ENCODE peak calls at places on chromosomes 6 and 20, in six cellular contexts. Q is prostate gland; Z is activated CD8-positive, alpha-beta memory T cell treated with anti-CD3 and anti-CD28 coated beads, Interleukin-2, amount 50 U/mL, for 4 hours; X is HCT116; O is activated CD4-positive, CD25-positive, alpha-beta regulatory T cell; Y is aorta. B is an unnamed sample.

GRCh38 chr6:4336778-4337442 is 201.5 kb upstream of the ECI2 start:
- DNase-seq in X (no peak), Y (no peak), O (no peak), Q (no peak), Z (no peak), B (no peak)

GRCh38 chr6:143337201-143337949 is 113.1 kb downstream of the ADAT2 start:
- DNase-seq in Z (peak; percentile 56), Q (no peak), Y (peak; percentile 75), O (peak; percentile 14), X (peak; percentile 18), B (no peak)

GRCh38 chr6:11828185-11828897 is 49.7 kb upstream of the ADTRP start:
- DNase-seq in Z (no peak), X (no peak), Y (no peak), Q (no peak), O (no peak), B (no peak)

GRCh38 chr6:133041020-133041419 is 200.1 kb upstream of the EYA4 start:
- DNase-seq in Q (no peak), O (no peak), X (no peak), Y (no peak), Z (no peak), B (no peak)

GRCh38 chr6:167907837-167908681 is 81.3 kb downstream of the AFDN start:
- DNase-seq in X (peak; percentile 18), O (no peak), Q (peak; percentile 42), Z (no peak), Y (no peak), B (no peak)

GRCh38 chr6:70124882-70125535 is 177.9 kb downstream of the COL9A1 start:
- DNase-seq in X (no peak), O (no peak), Z (no peak), Y (no peak), Q (no peak), B (no peak)

GRCh38 chr6:115551510-115551909 is 509.2 kb downstream of the FRK start:
- DNase-seq in Y (no peak), Q (no peak), Z (no peak), X (no peak), O (no peak), B (no peak)

GRCh38 chr6:56573142-56573541 is 69.5 kb downstream of the DST start:
- DNase-seq in Q (no peak), X (no peak), Y (no peak), O (no peak), Z (no peak), B (no peak)

GRCh38 chr20:32516985-32517873 is 67.9 kb downstream of the NOL4L start:
- DNase-seq in O (no peak), Z (no peak), Y (no peak), X (no peak), Q (no peak), B (peak; percentile 62)

GRCh38 chr6:25360611-25361010 is 81.4 kb downstream of the CARMIL1 start:
- DNase-seq in O (no peak), X (no peak), Q (no peak), Z (no peak), Y (no peak), B (no peak)

GRCh38 chr20:33612001-33612400 is 50.1 kb upstream of the C20orf144 start:
- DNase-seq in Z (no peak), X (no peak), Y (no peak), Q (peak; percentile 33), O (no peak), B (no peak)

GRCh38 chr20:10855031-10855430 is 181.2 kb upstream of the JAG1 start:
- DNase-seq in Z (no peak), Q (no peak), X (no peak), O (no peak), Y (no peak), B (no peak)

GRCh38 chr20:13060327-13060726 is 51.6 kb downstream of the SPTLC3 start:
- DNase-seq in Y (no peak), Q (no peak), O (no peak), X (no peak), Z (no peak), B (no peak)

GRCh38 chr6:47097092-47097945 is 55.2 kb upstream of the ADGRF1 start:
- DNase-seq in X (peak; percentile 73), O (no peak), Q (peak; percentile 78), Z (peak; percentile 19), Y (peak; percentile 69), B (peak; percentile 79)

GRCh38 chr6:54099201-54099600 is 12.0 kb upstream of the MLIP start:
- DNase-seq in Z (no peak), Y (no peak), O (no peak), Q (no peak), X (no peak), B (no peak)

GRCh38 chr20:63855363-63856110 is 5.8 kb upstream of the ABHD16B start:
- DNase-seq in Z (no peak), X (no peak), O (no peak), Y (no peak), Q (no peak), B (no peak)

GRCh38 chr6:128696651-128697391 is 176.4 kb upstream of the PTPRK start:
- DNase-seq in O (no peak), Z (no peak), Y (no peak), X (peak; percentile 16), Q (no peak), B (no peak)

GRCh38 chr6:142960098-142960497 is 15.1 kb upstream of the HIVEP2 start:
- DNase-seq in Z (no peak), X (no peak), Q (no peak), Y (no peak), O (no peak), B (peak; percentile 84)

GRCh38 chr6:74753883-74754600 is 451.8 kb downstream of the COL12A1 start:
- DNase-seq in Z (no peak), Q (no peak), X (no peak), O (no peak), Y (no peak), B (no peak)

GRCh38 chr6:106446287-106446885 is 85.9 kb downstream of the CRYBG1 start:
- DNase-seq in Q (no peak), O (no peak), Z (no peak), X (no peak), Y (no peak), B (peak; percentile 20)

GRCh38 chr6:42781546-42781810 is 374 bp upstream of the BICRAL start:
- DNase-seq in O (no peak), X (no peak), Y (no peak), Q (no peak), Z (no peak), B (peak; percentile 35)

GRCh38 chr6:38725414-38726183 is 10.5 kb downstream of the DNAH8 start:
- DNase-seq in Z (no peak), Q (no peak), Y (no peak), O (no peak), X (no peak), B (no peak)

GRCh38 chr6:121971886-121972285 is 427.6 kb upstream of the HSF2 start:
- DNase-seq in Z (no peak), Y (no peak), X (no peak), Q (no peak), O (no peak), B (no peak)